ENCODE peak calls at places on chromosomes 12 and 14, in eight cellular contexts. F, B, Q, X, Z, U, Y and J are unnamed samples.
A peak's percentile ranks its signal among the peaks of the same experiment; 100 is the strongest.

GRCh38 chr12:77031745-77032144 is 33.6 kb downstream of the E2F7 start:
- DNase-seq in F (no peak), B (no peak), Q (no peak), X (no peak), Z (no peak), U (no peak), Y (no peak), J (no peak)

GRCh38 chr12:51823875-51824565 is 24.5 kb downstream of the FIGNL2 start:
- DNase-seq in F (peak; percentile 34), B (no peak), Q (no peak), X (peak; percentile 59), Z (no peak), U (no peak), Y (peak; percentile 55), J (peak; percentile 51)

GRCh38 chr12:68162374-68162773 is 2.8 kb upstream of the IFNG start:
- DNase-seq in F (no peak), B (no peak), Q (no peak), X (no peak), Z (no peak), U (no peak), Y (no peak), J (no peak)

GRCh38 chr12:108457006-108457733 is 57.9 kb upstream of the FICD start:
- DNase-seq in F (no peak), B (no peak), Q (no peak), X (peak; percentile 69), Z (no peak), U (no peak), Y (peak; percentile 51), J (no peak)

GRCh38 chr12:68240975-68241374 is 12.4 kb downstream of the IL22 start:
- DNase-seq in F (peak; percentile 29), B (no peak), Q (no peak), X (no peak), Z (no peak), U (no peak), Y (peak; percentile 8), J (no peak)

GRCh38 chr12:93518725-93519124 is 51.4 kb downstream of the MRPL42 start:
- DNase-seq in F (no peak), B (no peak), Q (no peak), X (no peak), Z (no peak), U (no peak), Y (no peak), J (no peak)

GRCh38 chr14:67763158-67763822 is 53.1 kb downstream of the ZFYVE26 start:
- DNase-seq in F (no peak), B (no peak), Q (no peak), X (peak; percentile 83), Z (no peak), U (no peak), Y (no peak), J (no peak)

GRCh38 chr12:45587877-45588530 is 141.5 kb upstream of the ARID2 start:
- DNase-seq in F (peak; percentile 38), B (no peak), Q (no peak), X (no peak), Z (no peak), U (no peak), Y (no peak), J (peak; percentile 40)

GRCh38 chr12:49339464-49339861 is 2.5 kb upstream of the C1QL4 start:
- DNase-seq in F (peak; percentile 80), B (no peak), Q (no peak), X (no peak), Z (no peak), U (peak; percentile 59), Y (no peak), J (peak; percentile 67)

GRCh38 chr14:29278301-29278700 is 511.7 kb downstream of the FOXG1 start:
- DNase-seq in F (no peak), B (no peak), Q (no peak), X (no peak), Z (no peak), U (no peak), Y (peak; percentile 49), J (no peak)

GRCh38 chr14:29273513-29273912 is 506.9 kb downstream of the FOXG1 start:
- DNase-seq in F (no peak), B (no peak), Q (no peak), X (no peak), Z (no peak), U (no peak), Y (no peak), J (no peak)

GRCh38 chr14:29271669-29272068 is 505.1 kb downstream of the FOXG1 start:
- DNase-seq in F (no peak), B (no peak), Q (no peak), X (no peak), Z (no peak), U (no peak), Y (peak; percentile 49), J (no peak)

DNA sequence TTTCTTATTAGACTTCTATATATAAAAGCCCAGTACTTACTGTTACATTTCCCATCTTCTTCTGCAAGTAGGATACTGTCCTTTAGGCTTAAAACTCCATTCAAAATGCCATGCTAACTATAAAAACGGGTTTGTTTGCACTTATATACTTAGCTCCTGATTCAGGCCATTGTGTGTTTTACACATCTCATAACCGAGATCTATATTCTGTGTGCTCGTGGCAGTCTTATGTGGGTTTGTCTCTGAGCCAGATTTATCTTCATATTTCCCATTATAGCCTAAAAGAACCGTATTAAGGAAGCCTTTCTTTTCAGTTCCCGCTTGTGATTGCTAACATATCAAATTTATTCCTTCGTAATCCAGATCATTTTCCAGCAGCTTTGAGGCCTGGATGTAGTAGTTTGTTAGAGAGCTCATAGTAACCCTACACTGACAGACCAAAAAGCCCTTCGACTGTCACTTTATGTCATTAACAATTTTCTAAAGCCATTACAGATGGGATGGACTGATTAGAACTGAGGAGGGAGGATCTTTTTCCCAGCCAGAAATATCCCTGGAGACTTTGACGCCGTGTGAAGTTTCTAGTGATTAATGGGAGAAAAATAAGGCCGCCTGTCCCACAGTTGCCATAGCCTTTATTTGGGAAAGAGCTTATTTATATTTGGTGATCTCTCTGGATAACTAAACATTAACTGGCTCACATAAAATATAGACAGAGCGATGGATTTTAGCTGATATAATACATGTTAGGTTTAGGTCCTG is 508.5 kb downstream of the FOXG1 start:
- DNase-seq in F (no peak), B (no peak), Q (no peak), X (no peak), Z (no peak), U (no peak), Y (no peak), J (no peak)
- TF ChIP-seq POLR2AphosphoS5 in F (no peak), B (no peak), Q (no peak), X (no peak), Z (no peak), U (no peak), Y (no peak), J (no peak)

GRCh38 chr12:127145929-127146789 is 1120.8 kb upstream of the TMEM132C start:
- DNase-seq in F (peak; percentile 67), B (no peak), Q (no peak), X (no peak), Z (no peak), U (peak; percentile 83), Y (no peak), J (peak; percentile 69)
- TF ChIP-seq POLR2A in F (peak; percentile 47), B (no peak), Q (no peak), X (no peak), Z (no peak), U (no peak), Y (no peak), J (no peak)

GRCh38 chr14:91654836-91655235 is 77.0 kb downstream of the CATSPERB start:
- DNase-seq in F (no peak), B (no peak), Q (no peak), X (no peak), Z (no peak), U (no peak), Y (no peak), J (no peak)

GRCh38 chr14:91647817-91648216 is 84.1 kb downstream of the CATSPERB start:
- DNase-seq in F (no peak), B (no peak), Q (no peak), X (no peak), Z (no peak), U (no peak), Y (no peak), J (no peak)

DNA sequence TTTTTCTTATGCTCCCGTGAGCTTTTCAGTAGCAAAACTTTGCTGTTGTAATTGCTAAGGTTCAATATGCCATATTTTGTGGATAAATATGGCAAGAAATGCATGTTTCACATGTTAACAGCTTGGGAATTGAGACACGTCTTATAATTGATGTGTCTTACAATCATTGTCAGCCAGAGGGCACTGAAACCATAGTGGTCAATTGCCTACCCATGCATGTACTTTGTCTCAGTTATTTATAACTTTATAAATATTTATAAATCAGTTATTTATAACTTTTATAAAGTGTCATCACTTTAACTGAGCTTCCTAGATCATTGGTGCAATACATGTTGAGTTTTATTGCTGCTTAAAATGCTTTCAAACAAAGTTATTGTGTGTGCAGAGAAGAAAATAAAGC is 82.0 kb downstream of the CATSPERB start:
- DNase-seq in F (no peak), B (no peak), Q (no peak), X (peak; percentile 13), Z (no peak), U (no peak), Y (peak; percentile 57), J (no peak)
- TF ChIP-seq CTCF in F (peak; percentile 64), B (no peak), Q (peak; percentile 42), X (peak; percentile 54), Z (peak; percentile 27), U (peak; percentile 64), Y (peak; percentile 30), J (peak; percentile 58)

DNA sequence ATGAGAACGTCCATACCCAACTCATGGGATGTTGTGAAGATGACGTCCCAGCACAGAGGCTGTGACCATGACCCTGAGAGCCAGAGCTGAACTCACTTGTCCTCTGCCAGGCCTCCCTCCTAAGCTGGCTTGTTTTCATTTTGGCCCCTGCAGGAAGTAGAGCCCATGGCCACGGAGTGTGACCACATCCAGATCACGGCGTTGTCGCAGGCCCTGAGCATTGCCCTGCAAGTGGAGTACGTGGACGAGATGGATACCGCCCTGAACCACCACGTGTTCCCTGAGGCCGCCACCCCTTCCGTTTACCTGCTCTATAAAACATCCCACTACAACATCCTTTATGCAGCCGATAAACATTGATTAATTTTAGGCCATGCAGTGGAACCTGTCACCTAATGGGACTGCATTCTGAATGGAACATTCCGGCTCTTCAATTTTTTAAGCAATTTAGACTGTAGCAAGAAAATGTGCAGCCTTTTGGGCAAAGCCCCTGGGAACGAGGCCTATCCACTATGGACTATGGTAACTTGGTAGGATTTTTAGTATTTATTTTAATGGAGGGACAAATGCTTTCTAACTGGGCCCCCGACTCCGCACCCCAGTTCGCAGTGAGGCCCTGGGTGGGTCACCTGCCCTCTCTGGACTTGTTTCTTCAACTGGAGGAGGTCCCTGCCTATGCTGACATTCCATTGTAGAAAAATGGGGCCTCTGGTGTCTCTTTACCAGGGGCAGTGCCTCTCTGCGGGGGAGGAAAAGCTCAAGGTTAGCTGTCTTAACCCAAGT is 19.6 kb downstream of the OTUB2 start:
- DNase-seq in F (peak; percentile 3), B (peak; percentile 41), Q (no peak), X (no peak), Z (no peak), U (peak; percentile 46), Y (no peak), J (no peak)
- TF ChIP-seq POLR2AphosphoS5 in F (no peak), B (no peak), Q (no peak), X (no peak), Z (no peak), U (no peak), Y (no peak), J (no peak)